ENCODE peak calls at places on chromosomes 7 and 10, in five cellular contexts. S, K, Q, R and T are unnamed samples.
A peak's percentile ranks its signal among the peaks of the same experiment; 100 is the strongest.

GRCh38 chr10:97456686-97457065 is 10.7 kb downstream of the ZDHHC16 start:
- DNase-seq in R (no peak), Q (no peak), K (no peak), S (peak; percentile 39), T (no peak)

GRCh38 chr10:125779403-125780327 is 4.0 kb upstream of the MMP21 start:
- DNase-seq in R (no peak), K (no peak), Q (no peak), S (no peak), T (no peak)

GRCh38 chr10:89537361-89537760 is 2.0 kb upstream of the SLC16A12 start:
- DNase-seq in S (no peak), R (no peak), Q (no peak), K (no peak), T (no peak)

GRCh38 chr7:115844857-115845256 is 185.7 kb downstream of the TFEC start:
- DNase-seq in K (no peak), R (no peak), Q (peak; percentile 3), S (no peak), T (no peak)

GRCh38 chr7:50449881-50450690 is at the start of gene FIGNL1:
- DNase-seq in S (peak; percentile 69), Q (peak; percentile 60), R (peak; percentile 87), K (peak; percentile 73), T (peak; percentile 81)

GRCh38 chr10:125868372-125868975 is 12.6 kb downstream of the DHX32 start:
- DNase-seq in R (peak; percentile 21), Q (peak; percentile 64), S (peak; percentile 35), K (peak; percentile 27), T (peak; percentile 78)

GRCh38 chr7:122736183-122736582 is 33.5 kb upstream of the RNF148 start:
- DNase-seq in R (no peak), K (no peak), Q (peak; percentile 6), S (no peak), T (no peak)

GRCh38 chr10:110387983-110388681 is 83.4 kb upstream of the SMNDC1 start:
- DNase-seq in S (no peak), Q (peak; percentile 43), K (no peak), R (peak; percentile 2), T (no peak)

GRCh38 chr10:30694492-30695228 is 65.1 kb upstream of the LYZL2 start:
- DNase-seq in Q (no peak), K (no peak), R (no peak), S (no peak), T (no peak)

GRCh38 chr10:72250666-72251065 is 23.1 kb upstream of the DDIT4 start:
- DNase-seq in S (no peak), K (peak; percentile 31), R (no peak), Q (peak; percentile 86), T (peak; percentile 48)